ENCODE peak calls at places on chromosome 6, in seven cellular contexts. R is HuH-7.5, Y is SW480, G is upper lobe of right lung, K is NCI-H1436, J is T-helper 17 cell, B is A172. E is an unnamed sample.

GRCh38 chr6:166268431-166268830 is 39.8 kb downstream of the PRR18 start:
- DNase-seq in R (no peak), Y (no peak), G (no peak), K (no peak), J (no peak), B (no peak), E (no peak)

GRCh38 chr6:56370127-56370540 is 122.8 kb upstream of the COL21A1 start:
- DNase-seq in R (peak; percentile 17), Y (no peak), G (no peak), K (no peak), J (no peak), B (no peak), E (no peak)

GRCh38 chr6:123810214-123810613 is 6.5 kb downstream of the NKAIN2 start:
- DNase-seq in R (no peak), Y (no peak), G (no peak), K (peak; percentile 50), J (no peak), B (no peak), E (no peak)

GRCh38 chr6:141976994-141977393 is 155.7 kb upstream of the GJE1 start:
- DNase-seq in R (no peak), Y (no peak), G (no peak), K (no peak), J (no peak), B (no peak), E (no peak)

GRCh38 chr6:50185006-50185405 is 135.3 kb upstream of the DEFB112 start:
- DNase-seq in R (peak; percentile 1), Y (no peak), G (no peak), K (peak; percentile 9), J (no peak), B (peak; percentile 5), E (no peak)

GRCh38 chr6:53734473-53735299 is 60.1 kb upstream of the LRRC1 start:
- DNase-seq in R (peak; percentile 12), Y (peak; percentile 95), G (no peak), K (no peak), J (no peak), B (peak; percentile 95), E (no peak)

GRCh38 chr6:23728707-23729106 is 397.3 kb upstream of the NRSN1 start:
- DNase-seq in R (no peak), Y (no peak), G (no peak), K (no peak), J (no peak), B (no peak), E (no peak)

GRCh38 chr6:158460602-158461092 is 99.2 kb upstream of the TMEM181 start:
- DNase-seq in R (no peak), Y (no peak), G (no peak), K (no peak), J (no peak), B (peak; percentile 62), E (no peak)

GRCh38 chr6:51273228-51273961 is 454.7 kb downstream of the TFAP2B start:
- DNase-seq in R (no peak), Y (no peak), G (no peak), K (no peak), J (no peak), B (no peak), E (no peak)

GRCh38 chr6:152552616-152553209 is 84.4 kb downstream of the SYNE1 start:
- DNase-seq in R (peak; percentile 10), Y (peak; percentile 57), G (peak; percentile 74), K (peak; percentile 50), J (no peak), B (peak; percentile 55), E (no peak)

GRCh38 chr6:157323114-157323923 is at the start of gene TMEM242:
- DNase-seq in R (peak; percentile 69), Y (peak; percentile 85), G (peak; percentile 95), K (no peak), J (peak; percentile 71), B (peak; percentile 88), E (peak; percentile 86)

GRCh38 chr6:20126789-20127653 is 85.2 kb downstream of the MBOAT1 start:
- DNase-seq in R (peak; percentile 24), Y (peak; percentile 62), G (peak; percentile 83), K (peak; percentile 80), J (peak; percentile 25), B (peak; percentile 51), E (peak; percentile 69)

GRCh38 chr6:108945686-108946158 is 97.5 kb downstream of the ARMC2 start:
- DNase-seq in R (no peak), Y (no peak), G (peak; percentile 69), K (no peak), J (no peak), B (no peak), E (no peak)

GRCh38 chr6:90444125-90444745 is 142.6 kb downstream of the MAP3K7 start:
- DNase-seq in R (no peak), Y (no peak), G (no peak), K (no peak), J (no peak), B (no peak), E (no peak)

GRCh38 chr6:75268121-75268987 is 16.2 kb downstream of the TMEM30A start:
- DNase-seq in R (no peak), Y (no peak), G (no peak), K (no peak), J (no peak), B (peak; percentile 39), E (no peak)

GRCh38 chr6:34146801-34147592 is 1.1 kb upstream of the GRM4 start:
- DNase-seq in R (no peak), Y (no peak), G (peak; percentile 32), K (no peak), J (no peak), B (no peak), E (no peak)

GRCh38 chr6:4370066-4370465 is 234.7 kb upstream of the ECI2 start:
- DNase-seq in R (no peak), Y (peak; percentile 28), G (no peak), K (no peak), J (no peak), B (peak; percentile 94), E (no peak)

GRCh38 chr6:158847012-158847529 is 27.9 kb upstream of the EZR start:
- DNase-seq in R (no peak), Y (no peak), G (no peak), K (no peak), J (no peak), B (no peak), E (no peak)

GRCh38 chr6:47729457-47729856 is 31.1 kb downstream of the ADGRF4 start:
- DNase-seq in R (no peak), Y (no peak), G (no peak), K (no peak), J (no peak), B (no peak), E (no peak)

GRCh38 chr6:111888928-111889696 is 15.9 kb upstream of the FYN start:
- DNase-seq in R (peak; percentile 20), Y (no peak), G (no peak), K (no peak), J (no peak), B (no peak), E (no peak)

GRCh38 chr6:34601706-34602105 is 45.6 kb upstream of the SPDEF start:
- DNase-seq in R (no peak), Y (no peak), G (no peak), K (no peak), J (no peak), B (no peak), E (no peak)

GRCh38 chr6:141158740-141159139 is 974.0 kb upstream of the GJE1 start:
- DNase-seq in R (no peak), Y (no peak), G (no peak), K (no peak), J (no peak), B (no peak), E (no peak)

GRCh38 chr6:12354499-12354898 is 64.3 kb downstream of the EDN1 start:
- DNase-seq in R (no peak), Y (no peak), G (no peak), K (no peak), J (no peak), B (no peak), E (no peak)

GRCh38 chr6:38193486-38194281 is 374.2 kb downstream of the ZFAND3 start:
- DNase-seq in R (no peak), Y (no peak), G (no peak), K (no peak), J (no peak), B (no peak), E (no peak)

GRCh38 chr6:85551264-85551663 is 42.4 kb downstream of the SNX14 start:
- DNase-seq in R (no peak), Y (no peak), G (no peak), K (no peak), J (no peak), B (peak; percentile 16), E (no peak)

GRCh38 chr6:38187285-38187684 is 367.8 kb downstream of the ZFAND3 start:
- DNase-seq in R (no peak), Y (no peak), G (no peak), K (no peak), J (no peak), B (no peak), E (no peak)

GRCh38 chr6:157759028-157759427 is 64.0 kb upstream of the SNX9 start:
- DNase-seq in R (no peak), Y (no peak), G (no peak), K (no peak), J (no peak), B (no peak), E (no peak)

GRCh38 chr6:31368461-31368860 is 11.5 kb upstream of the HLA-B start:
- DNase-seq in R (no peak), Y (peak; percentile 46), G (no peak), K (no peak), J (no peak), B (no peak), E (no peak)

GRCh38 chr6:82840571-82840970 is 225.1 kb downstream of the UBE3D start:
- DNase-seq in R (no peak), Y (no peak), G (no peak), K (no peak), J (no peak), B (peak; percentile 7), E (no peak)

GRCh38 chr6:108798672-108799355 is 49.4 kb upstream of the ARMC2 start:
- DNase-seq in R (no peak), Y (no peak), G (no peak), K (no peak), J (no peak), B (no peak), E (no peak)

GRCh38 chr6:46044876-46045617 is 29.4 kb upstream of the CLIC5 start:
- DNase-seq in R (no peak), Y (peak; percentile 29), G (no peak), K (no peak), J (no peak), B (peak; percentile 76), E (no peak)